ENCODE peak calls at places on chromosomes 11 and 22, in six cellular contexts. S, K, P, H, Z and U are unnamed samples.

GRCh38 chr11:103619480-103619879 is 417.0 kb upstream of the DDI1 start:
- DNase-seq in H (no peak), P (no peak), Z (no peak), K (no peak), S (no peak), U (no peak)

GRCh38 chr11:104191124-104191523 is 27.2 kb upstream of the PDGFD start:
- DNase-seq in Z (no peak), K (no peak), P (no peak), S (peak), H (no peak), U (no peak)

GRCh38 chr11:75170463-75171201 is 19.7 kb downstream of the SLCO2B1 start:
- DNase-seq in Z (no peak), P (no peak), K (no peak), H (no peak), S (no peak), U (no peak)

GRCh38 chr11:1586699-1587098 is 1.6 kb upstream of the KRTAP5-1 start:
- DNase-seq in P (no peak), K (no peak), H (no peak), S (no peak), Z (no peak), U (no peak)

GRCh38 chr11:115385211-115385610 is 119.0 kb downstream of the CADM1 start:
- DNase-seq in K (no peak), S (no peak), P (no peak), Z (no peak), H (no peak), U (no peak)

GRCh38 chr11:65204143-65204542 is 22.4 kb downstream of the CAPN1 start:
- DNase-seq in Z (peak), P (no peak), S (no peak), H (no peak), K (no peak), U (no peak)

GRCh38 chr11:43585877-43586608 is 94.5 kb upstream of the HSD17B12 start:
- DNase-seq in K (no peak), Z (no peak), S (no peak), H (no peak), P (no peak), U (no peak)

GRCh38 chr11:98711011-98711410 is 309.7 kb upstream of the CNTN5 start:
- DNase-seq in K (no peak), H (no peak), Z (no peak), P (no peak), S (no peak), U (no peak)

GRCh38 chr22:46815896-46816721 is 53.7 kb downstream of the TBC1D22A start:
- DNase-seq in H (no peak), Z (no peak), S (peak), P (no peak), K (no peak), U (no peak)

GRCh38 chr11:88338223-88338661 is 706 bp upstream of the CTSC start:
- DNase-seq in Z (peak), H (no peak), K (no peak), S (peak), P (no peak), U (peak)

GRCh38 chr11:111515591-111515990 is 1.0 kb downstream of the HOATZ start:
- DNase-seq in S (no peak), Z (no peak), H (no peak), P (no peak), K (no peak), U (no peak)

GRCh38 chr11:75626692-75627536 is 41.9 kb downstream of the MAP6 start:
- DNase-seq in Z (no peak), S (peak), H (no peak), K (no peak), P (no peak), U (no peak)

GRCh38 chr22:47837703-47838102 is 1075.3 kb downstream of the TBC1D22A start:
- DNase-seq in H (no peak), Z (no peak), K (peak), P (no peak), S (peak), U (no peak)

GRCh38 chr11:95688501-95689222 is 100.9 kb downstream of the FAM76B start:
- DNase-seq in S (no peak), H (no peak), Z (no peak), K (no peak), P (no peak), U (no peak)

GRCh38 chr11:126345759-126346585 is 9.5 kb upstream of the ST3GAL4 start:
- DNase-seq in K (no peak), S (peak), Z (no peak), H (no peak), P (no peak), U (peak)

GRCh38 chr11:62860835-62861563 is 19.7 kb upstream of the SLC3A2 start:
- DNase-seq in H (no peak), S (no peak), P (no peak), Z (no peak), K (no peak), U (no peak)

GRCh38 chr11:90774727-90775572 is 552.1 kb upstream of the CHORDC1 start:
- DNase-seq in K (no peak), S (no peak), Z (peak), P (no peak), H (no peak), U (no peak)

GRCh38 chr11:92671081-92671480 is 298.4 kb upstream of the MTNR1B start:
- DNase-seq in Z (no peak), S (no peak), K (no peak), P (no peak), H (no peak), U (no peak)